ENCODE peak calls at places on chromosomes 13 and 19, in nine cellular contexts. I, X, N, D, B, Q, H, O and Z are unnamed samples.
A peak's percentile ranks its signal among the peaks of the same experiment; 100 is the strongest.

GRCh38 chr13:30477346-30478235 is 11.9 kb upstream of the HMGB1 start:
- DNase-seq in X (no peak), H (peak; percentile 20), Q (no peak), D (no peak), I (no peak), N (no peak), B (no peak), O (peak; percentile 27), Z (no peak)

GRCh38 chr13:34357435-34358232 is 539.7 kb downstream of the RFC3 start:
- DNase-seq in H (peak; percentile 16), I (peak; percentile 47), D (no peak), Q (peak; percentile 66), B (no peak), X (peak; percentile 90), O (no peak), N (no peak), Z (no peak)

GRCh38 chr19:16571283-16571682 is 932 bp downstream of the SLC35E1 start:
- DNase-seq in O (no peak), Q (no peak), I (no peak), H (no peak), X (peak; percentile 50), B (peak; percentile 55), N (no peak), D (no peak), Z (no peak)

GRCh38 chr13:49579501-49579900 is 5.9 kb downstream of the RCBTB1 start:
- DNase-seq in N (no peak), X (no peak), I (no peak), O (no peak), B (no peak), D (no peak), H (no peak), Q (no peak), Z (no peak)

GRCh38 chr13:98751397-98752110 is 918 bp downstream of the SLC15A1 start:
- DNase-seq in Q (peak; percentile 9), I (no peak), N (no peak), O (no peak), H (peak; percentile 19), X (peak; percentile 69), B (peak; percentile 28), D (no peak), Z (no peak)

GRCh38 chr19:12526542-12526941 is 24.7 kb downstream of the ZNF564 start:
- DNase-seq in D (no peak), N (no peak), H (no peak), B (no peak), I (no peak), O (no peak), X (no peak), Q (no peak), Z (no peak)

GRCh38 chr19:3983936-3984583 is 1.2 kb downstream of the EEF2 start:
- DNase-seq in N (no peak), B (peak; percentile 65), O (peak; percentile 38), D (peak; percentile 71), H (peak; percentile 52), I (no peak), X (peak; percentile 71), Q (peak; percentile 44), Z (no peak)

GRCh38 chr13:79413521-79413920 is 7.5 kb upstream of the RBM26 start:
- DNase-seq in B (no peak), D (no peak), X (no peak), H (no peak), I (no peak), N (no peak), Q (no peak), O (no peak), Z (no peak)

GRCh38 chr19:57664269-57665127 is 4.2 kb upstream of the ZSCAN4 start:
- DNase-seq in H (peak; percentile 59), D (peak; percentile 75), X (peak; percentile 80), I (no peak), Q (no peak), N (no peak), B (peak; percentile 83), O (peak; percentile 14), Z (peak; percentile 76)

GRCh38 chr13:97280478-97280877 is 58.3 kb downstream of the MBNL2 start:
- DNase-seq in B (no peak), H (peak; percentile 32), D (no peak), N (no peak), I (no peak), O (no peak), X (peak; percentile 39), Q (no peak), Z (peak; percentile 39)

GRCh38 chr13:40503966-40504591 is 162.4 kb downstream of the FOXO1 start:
- DNase-seq in O (no peak), N (no peak), Q (peak; percentile 90), X (peak; percentile 81), I (peak; percentile 64), D (no peak), B (peak; percentile 74), H (no peak), Z (no peak)

GRCh38 chr13:36418022-36418805 is 14.1 kb upstream of the CCNA1 start:
- DNase-seq in B (no peak), Q (no peak), D (no peak), I (no peak), X (peak; percentile 77), O (no peak), N (no peak), H (no peak), Z (no peak)

GRCh38 chr13:42574435-42575311 is 721 bp downstream of the TNFSF11 start:
- DNase-seq in I (no peak), B (no peak), N (no peak), O (no peak), D (no peak), Q (no peak), H (no peak), X (no peak), Z (no peak)

GRCh38 chr13:54563286-54563685 is 1534.7 kb downstream of the OLFM4 start:
- DNase-seq in H (no peak), X (no peak), Q (no peak), I (no peak), D (no peak), O (no peak), N (no peak), B (no peak), Z (no peak)

GRCh38 chr19:28726533-28726932 is 486.4 kb downstream of the UQCRFS1 start:
- DNase-seq in X (peak; percentile 8), N (no peak), H (no peak), B (no peak), D (no peak), I (no peak), O (no peak), Q (no peak), Z (no peak)

GRCh38 chr19:28731113-28731512 is 481.8 kb downstream of the UQCRFS1 start:
- DNase-seq in Q (no peak), O (no peak), D (no peak), X (no peak), I (no peak), N (no peak), B (no peak), H (no peak), Z (no peak)

GRCh38 chr19:28727835-28728159 is 485.2 kb downstream of the UQCRFS1 start:
- DNase-seq in H (no peak), O (no peak), B (no peak), Q (no peak), D (no peak), N (no peak), X (no peak), I (no peak), Z (no peak)

GRCh38 chr19:28731577-28731976 is 481.4 kb downstream of the UQCRFS1 start:
- DNase-seq in N (no peak), D (no peak), Q (no peak), H (no peak), O (no peak), B (no peak), I (no peak), X (no peak), Z (no peak)

GRCh38 chr19:28727133-28727834 is 485.7 kb downstream of the UQCRFS1 start:
- DNase-seq in D (no peak), N (peak; percentile 29), H (no peak), I (no peak), Q (no peak), X (peak; percentile 66), B (peak; percentile 56), O (no peak), Z (no peak)
- H3K4me3 ChIP-seq in D (peak overlapping the region; percentile 31), N (peak overlapping the region; percentile 98), H (no peak overlapping the region), I (no peak overlapping the region), Q (no peak overlapping the region), X (peak overlapping the region; percentile 46), B (peak overlapping the region; percentile 64), O (no peak overlapping the region), Z (no peak overlapping the region)

DNA sequence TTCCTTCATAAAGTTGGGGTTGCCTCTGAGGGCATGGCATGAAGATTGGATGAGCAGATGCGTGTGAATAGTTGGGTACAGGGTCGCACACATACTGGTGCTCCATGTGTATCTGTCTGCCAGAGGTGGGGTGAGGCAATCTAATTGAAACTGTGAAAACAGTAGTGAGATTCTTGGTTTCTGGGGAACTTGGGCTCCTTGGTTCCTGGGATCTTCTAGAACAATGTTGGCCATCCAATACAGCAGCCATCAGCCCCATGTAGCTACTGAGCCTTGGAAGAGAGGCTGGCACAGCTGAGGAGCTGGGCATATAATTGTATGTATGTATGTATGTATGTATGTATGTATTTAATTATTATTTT is 616 bp downstream of the FCHO1 start:
- DNase-seq in O (no peak), N (no peak), B (no peak), X (no peak), D (no peak), I (no peak), H (no peak), Q (no peak), Z (no peak)
- H3K4me3 ChIP-seq in O (no peak overlapping the region), N (no peak overlapping the region), B (no peak overlapping the region), X (no peak overlapping the region), D (no peak overlapping the region), I (no peak overlapping the region), H (no peak overlapping the region), Q (no peak overlapping the region), Z (no peak overlapping the region)

GRCh38 chr19:44848805-44849457 is 2.8 kb downstream of the NECTIN2 start:
- DNase-seq in X (peak; percentile 43), Q (no peak), N (no peak), I (no peak), B (peak; percentile 73), D (peak; percentile 70), H (peak; percentile 45), O (no peak), Z (peak; percentile 47)
- H3K4me3 ChIP-seq in X (peak overlapping the region; percentile 95), Q (no peak overlapping the region), N (peak overlapping the region; percentile 98), I (peak overlapping the region; percentile 97), B (no peak overlapping the region), D (peak overlapping the region; percentile 94), H (peak overlapping the region; percentile 94), O (peak overlapping the region; percentile 99), Z (peak overlapping the region; percentile 71)

DNA sequence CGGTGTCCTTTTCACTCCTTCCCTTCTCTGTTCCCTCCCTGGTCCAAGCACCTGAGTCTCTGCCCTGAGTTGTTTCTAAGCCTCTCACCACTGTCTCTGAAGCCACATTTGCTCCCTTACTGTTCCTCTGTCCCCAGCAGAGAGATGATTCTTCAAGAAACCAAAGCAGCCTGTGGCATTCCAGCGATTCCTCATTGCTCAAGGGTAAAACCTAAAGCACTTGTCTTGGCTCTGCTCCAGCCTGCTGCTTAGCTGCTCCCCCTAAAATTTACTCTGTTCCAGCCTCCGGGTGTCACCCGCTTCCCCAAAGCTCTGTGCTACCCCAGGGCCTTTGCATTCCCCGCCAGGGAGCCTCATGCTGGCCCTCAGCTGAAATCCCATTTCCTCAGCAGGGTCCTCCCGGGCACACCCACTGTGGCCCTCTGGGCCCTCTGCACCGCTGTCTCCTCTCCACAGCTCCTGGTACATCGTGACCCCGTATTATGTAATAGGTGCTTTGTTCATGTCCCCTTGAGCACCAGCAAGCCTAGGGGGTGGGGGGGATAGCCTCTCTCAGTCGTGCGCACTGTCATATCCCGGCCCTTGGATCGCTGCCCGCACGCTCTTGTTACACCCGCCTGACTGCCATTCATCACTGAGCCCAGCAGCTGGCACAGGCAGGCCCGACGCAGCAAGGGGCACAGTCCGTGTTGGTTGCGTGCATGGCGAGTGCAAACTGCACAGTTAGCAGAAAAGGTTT is 15.8 kb downstream of the TECR start:
- DNase-seq in O (peak; percentile 77), I (no peak), X (peak; percentile 31), Q (no peak), H (no peak), N (no peak), B (peak; percentile 72), D (peak; percentile 77), Z (no peak)
- H3K4me3 ChIP-seq in O (no peak overlapping the region), I (no peak overlapping the region), X (no peak overlapping the region), Q (no peak overlapping the region), H (no peak overlapping the region), N (no peak overlapping the region), B (no peak overlapping the region), D (no peak overlapping the region), Z (no peak overlapping the region)